ENCODE peak calls at places on chromosomes 6 and 20, in six cellular contexts. One of them, this sample, is unnamed.

GRCh38 chr6:169157474-169158181 is 96.0 kb downstream of the THBS2 start:
- DNase-seq in cerebellar cortex: no peak
- DNase-seq in hypothalamus: no peak
- DNase-seq in HFFc6: no peak
- DNase-seq in B cell: no peak
- DNase-seq in SW480: no peak
- DNase-seq in this sample: no peak

GRCh38 chr6:94289131-94289530 is 869.8 kb upstream of the EPHA7 start:
- DNase-seq in HFFc6: no peak
- DNase-seq in SW480: no peak
- DNase-seq in B cell: no peak
- DNase-seq in hypothalamus: no peak
- DNase-seq in cerebellar cortex: no peak
- DNase-seq in this sample: no peak

GRCh38 chr20:13271977-13272975 is 51.2 kb downstream of the ISM1 start:
- DNase-seq in SW480: no peak
- DNase-seq in cerebellar cortex: no peak
- DNase-seq in HFFc6: no peak
- DNase-seq in hypothalamus: no peak
- DNase-seq in B cell: no peak
- DNase-seq in this sample: no peak

GRCh38 chr6:8301502-8301901 is 133.8 kb downstream of the SLC35B3 start:
- DNase-seq in SW480: no peak
- DNase-seq in cerebellar cortex: no peak
- DNase-seq in B cell: no peak
- DNase-seq in HFFc6: no peak
- DNase-seq in hypothalamus: no peak
- DNase-seq in this sample: no peak

GRCh38 chr6:39980839-39981580 is 46.7 kb upstream of the MOCS1 start:
- DNase-seq in HFFc6: peak
- DNase-seq in SW480: peak
- DNase-seq in cerebellar cortex: peak
- DNase-seq in B cell: no peak
- DNase-seq in hypothalamus: peak
- DNase-seq in this sample: peak

GRCh38 chr6:112153926-112154621 is 66.7 kb downstream of the FAM229B start:
- DNase-seq in SW480: peak
- DNase-seq in cerebellar cortex: peak
- DNase-seq in HFFc6: peak
- DNase-seq in B cell: no peak
- DNase-seq in hypothalamus: no peak
- DNase-seq in this sample: no peak

GRCh38 chr6:125791151-125791819 is 525 bp downstream of the NCOA7 start:
- DNase-seq in HFFc6: peak
- DNase-seq in cerebellar cortex: peak
- DNase-seq in SW480: peak
- DNase-seq in B cell: peak
- DNase-seq in hypothalamus: peak
- DNase-seq in this sample: peak

GRCh38 chr6:151609146-151609962 is 115.5 kb downstream of the CCDC170 start:
- DNase-seq in cerebellar cortex: no peak
- DNase-seq in HFFc6: no peak
- DNase-seq in B cell: no peak
- DNase-seq in hypothalamus: no peak
- DNase-seq in SW480: no peak
- DNase-seq in this sample: no peak

GRCh38 chr20:32621071-32621913 is 36.2 kb upstream of the NOL4L start:
- DNase-seq in hypothalamus: no peak
- DNase-seq in cerebellar cortex: no peak
- DNase-seq in B cell: no peak
- DNase-seq in HFFc6: no peak
- DNase-seq in SW480: peak
- DNase-seq in this sample: no peak

GRCh38 chr20:32235331-32236047 is 27.8 kb downstream of the POFUT1 start:
- DNase-seq in hypothalamus: no peak
- DNase-seq in SW480: no peak
- DNase-seq in B cell: no peak
- DNase-seq in HFFc6: no peak
- DNase-seq in cerebellar cortex: no peak
- DNase-seq in this sample: no peak

GRCh38 chr20:38392356-38392755 is 42.8 kb downstream of the SNHG17 start:
- DNase-seq in B cell: no peak
- DNase-seq in hypothalamus: no peak
- DNase-seq in cerebellar cortex: no peak
- DNase-seq in HFFc6: no peak
- DNase-seq in SW480: peak
- DNase-seq in this sample: no peak

GRCh38 chr6:23505021-23505420 is 621.0 kb upstream of the NRSN1 start:
- DNase-seq in SW480: no peak
- DNase-seq in hypothalamus: no peak
- DNase-seq in HFFc6: no peak
- DNase-seq in cerebellar cortex: no peak
- DNase-seq in B cell: no peak
- DNase-seq in this sample: no peak

GRCh38 chr6:6865601-6866000 is 242.2 kb upstream of the RREB1 start:
- DNase-seq in HFFc6: no peak
- DNase-seq in B cell: no peak
- DNase-seq in cerebellar cortex: no peak
- DNase-seq in SW480: no peak
- DNase-seq in hypothalamus: no peak
- DNase-seq in this sample: no peak

GRCh38 chr6:158870418-158870957 is 51.3 kb upstream of the EZR start:
- DNase-seq in SW480: no peak
- DNase-seq in HFFc6: no peak
- DNase-seq in cerebellar cortex: no peak
- DNase-seq in B cell: no peak
- DNase-seq in hypothalamus: no peak
- DNase-seq in this sample: no peak

GRCh38 chr20:20079102-20079784 is 26.9 kb downstream of the CFAP61 start:
- DNase-seq in hypothalamus: no peak
- DNase-seq in SW480: peak
- DNase-seq in cerebellar cortex: no peak
- DNase-seq in HFFc6: no peak
- DNase-seq in B cell: no peak
- DNase-seq in this sample: no peak

GRCh38 chr6:4133941-4134838 is 1.2 kb downstream of the ECI2 start:
- DNase-seq in B cell: no peak
- DNase-seq in SW480: no peak
- DNase-seq in HFFc6: peak
- DNase-seq in hypothalamus: peak
- DNase-seq in cerebellar cortex: peak
- DNase-seq in this sample: no peak

GRCh38 chr6:4336778-4337442 is 201.5 kb upstream of the ECI2 start:
- DNase-seq in HFFc6: no peak
- DNase-seq in SW480: peak
- DNase-seq in hypothalamus: no peak
- DNase-seq in cerebellar cortex: no peak
- DNase-seq in B cell: no peak
- DNase-seq in this sample: no peak

GRCh38 chr6:169990095-169991030 is 238.9 kb downstream of the ERMARD start:
- DNase-seq in B cell: peak
- DNase-seq in hypothalamus: no peak
- DNase-seq in cerebellar cortex: no peak
- DNase-seq in SW480: no peak
- DNase-seq in HFFc6: no peak
- DNase-seq in this sample: no peak

GRCh38 chr6:140082867-140083297 is 708.4 kb upstream of the CITED2 start:
- DNase-seq in HFFc6: peak
- DNase-seq in B cell: no peak
- DNase-seq in hypothalamus: no peak
- DNase-seq in SW480: no peak
- DNase-seq in cerebellar cortex: peak
- DNase-seq in this sample: peak

GRCh38 chr6:44661221-44661609 is 273.7 kb downstream of the CDC5L start:
- DNase-seq in cerebellar cortex: no peak
- DNase-seq in HFFc6: peak
- DNase-seq in B cell: no peak
- DNase-seq in hypothalamus: no peak
- DNase-seq in SW480: no peak
- DNase-seq in this sample: no peak

GRCh38 chr6:165968409-165968807 is 199.2 kb downstream of the TBXT start:
- DNase-seq in B cell: no peak
- DNase-seq in cerebellar cortex: no peak
- DNase-seq in hypothalamus: no peak
- DNase-seq in SW480: no peak
- DNase-seq in HFFc6: no peak
- DNase-seq in this sample: no peak

GRCh38 chr6:36127462-36128016 is 2.8 kb upstream of the MAPK13 start:
- DNase-seq in HFFc6: peak
- DNase-seq in SW480: peak
- DNase-seq in B cell: no peak
- DNase-seq in hypothalamus: no peak
- DNase-seq in cerebellar cortex: no peak
- DNase-seq in this sample: no peak

GRCh38 chr6:130222775-130223174 is at the start of gene SAMD3:
- DNase-seq in B cell: no peak
- DNase-seq in HFFc6: no peak
- DNase-seq in hypothalamus: no peak
- DNase-seq in SW480: no peak
- DNase-seq in cerebellar cortex: no peak
- DNase-seq in this sample: no peak

GRCh38 chr20:37511605-37512275 is 9.3 kb upstream of the NNAT start:
- DNase-seq in B cell: no peak
- DNase-seq in hypothalamus: no peak
- DNase-seq in cerebellar cortex: no peak
- DNase-seq in HFFc6: peak
- DNase-seq in SW480: no peak
- DNase-seq in this sample: no peak

GRCh38 chr6:45457141-45457540 is 79.4 kb upstream of the SUPT3H start:
- DNase-seq in B cell: no peak
- DNase-seq in hypothalamus: no peak
- DNase-seq in cerebellar cortex: no peak
- DNase-seq in HFFc6: no peak
- DNase-seq in SW480: no peak
- DNase-seq in this sample: no peak

This sample was measured in cerebellum.